ENCODE peak calls at places on chromosomes 16 and 17, in five cellular contexts. D is sigmoid colon, J is BJ, Y is HEK293T, X is caudate nucleus. G is an unnamed sample.

GRCh38 chr16:67517661-67518423 is 10.8 kb upstream of the RIPOR1 start:
- DNase-seq in X (no peak), Y (no peak), J (no peak), D (no peak), G (no peak)

GRCh38 chr16:50942143-50942542 is 200.3 kb downstream of the CYLD start:
- DNase-seq in X (no peak), Y (no peak), D (no peak), J (no peak), G (no peak)

GRCh38 chr17:77365584-77366186 is 224.9 kb downstream of the SEC14L1 start:
- DNase-seq in Y (no peak), X (no peak), J (no peak), D (peak; percentile 91), G (peak; percentile 56)

GRCh38 chr16:51276335-51276734 is 125.3 kb upstream of the SALL1 start:
- DNase-seq in J (no peak), X (no peak), Y (no peak), D (no peak), G (no peak)

GRCh38 chr16:84543931-84544776 is 39.7 kb upstream of the MEAK7 start:
- DNase-seq in J (no peak), X (peak; percentile 63), Y (no peak), D (no peak), G (peak; percentile 57)

GRCh38 chr17:17141860-17142552 is 64.1 kb downstream of the PLD6 start:
- DNase-seq in X (peak; percentile 57), Y (peak; percentile 86), J (no peak), D (peak; percentile 78), G (no peak)

GRCh38 chr16:23521965-23522364 is 11.7 kb upstream of the GGA2 start:
- DNase-seq in Y (no peak), X (no peak), J (no peak), D (no peak), G (no peak)

GRCh38 chr16:78560997-78561396 is 461.5 kb downstream of the WWOX start:
- DNase-seq in X (no peak), Y (no peak), D (no peak), J (no peak), G (no peak)

GRCh38 chr17:78164748-78165607 is 3.4 kb upstream of the SYNGR2 start:
- DNase-seq in X (no peak), D (no peak), J (no peak), Y (no peak), G (no peak)

GRCh38 chr16:4384497-4384896 is 12.8 kb downstream of the VASN start:
- DNase-seq in Y (no peak), D (no peak), X (no peak), J (no peak), G (no peak)

GRCh38 chr17:45440161-45440859 is 7.6 kb upstream of the ARHGAP27 start:
- DNase-seq in Y (no peak), J (no peak), D (peak; percentile 34), X (no peak), G (no peak)

GRCh38 chr16:85475233-85475632 is 137.9 kb upstream of the GSE1 start:
- DNase-seq in J (no peak), D (no peak), X (no peak), Y (no peak), G (no peak)

GRCh38 chr17:35766903-35767510 is 6.3 kb downstream of the C17orf50 start:
- DNase-seq in D (no peak), Y (no peak), J (no peak), X (no peak), G (no peak)

GRCh38 chr17:55570360-55570759 is 59.1 kb upstream of the SMIM36 start:
- DNase-seq in J (no peak), Y (no peak), D (no peak), X (no peak), G (no peak)

GRCh38 chr17:36592316-36592710 is 634 bp downstream of the DHRS11 start:
- DNase-seq in J (no peak), X (no peak), D (peak; percentile 67), Y (no peak), G (peak; percentile 57)

GRCh38 chr17:7408341-7408740 is 696 bp downstream of the NLGN2 start:
- DNase-seq in Y (no peak), D (no peak), J (no peak), X (no peak), G (no peak)

GRCh38 chr16:48126801-48127644 is 28.8 kb downstream of the ABCC12 start:
- DNase-seq in J (peak; percentile 92), Y (no peak), X (no peak), D (no peak), G (peak; percentile 39)

GRCh38 chr17:50133028-50133768 is 3.2 kb upstream of the SAMD14 start:
- DNase-seq in X (no peak), Y (no peak), J (no peak), D (no peak), G (no peak)

GRCh38 chr16:57534881-57535658 is 1.3 kb downstream of the CCDC102A start:
- DNase-seq in X (no peak), Y (peak; percentile 9), D (peak; percentile 64), J (no peak), G (no peak)

GRCh38 chr17:68387485-68387884 is 69.8 kb downstream of the WIPI1 start:
- DNase-seq in X (no peak), J (no peak), Y (no peak), D (peak; percentile 13), G (no peak)

GRCh38 chr17:30952645-30953393 is 18.0 kb upstream of the RNF135 start:
- DNase-seq in J (no peak), X (no peak), D (peak; percentile 26), Y (no peak), G (no peak)

GRCh38 chr16:62760398-62760797 is 724.2 kb upstream of the CDH8 start:
- DNase-seq in X (no peak), Y (no peak), J (no peak), D (no peak), G (peak; percentile 20)

GRCh38 chr17:69524854-69525253 is 110.4 kb downstream of the MAP2K6 start:
- DNase-seq in D (no peak), J (no peak), Y (no peak), X (no peak), G (no peak)

GRCh38 chr16:24815052-24815451 is 30.7 kb upstream of the SLC5A11 start:
- DNase-seq in D (no peak), Y (no peak), J (no peak), X (no peak), G (no peak)

GRCh38 chr16:89324056-89325010 is 106.8 kb downstream of the ZNF778 start:
- DNase-seq in Y (no peak), J (no peak), X (no peak), D (peak; percentile 60), G (no peak)

GRCh38 chr16:977096-977701 is 4.4 kb upstream of the SOX8 start:
- DNase-seq in D (peak; percentile 85), Y (no peak), J (no peak), X (peak; percentile 72), G (no peak)

GRCh38 chr17:77694391-77695363 is 263.8 kb upstream of the TNRC6C start:
- DNase-seq in X (no peak), J (no peak), Y (no peak), D (no peak), G (no peak)

GRCh38 chr16:27169511-27170071 is 33.7 kb upstream of the KDM8 start:
- DNase-seq in D (no peak), J (no peak), X (no peak), Y (no peak), G (peak; percentile 27)

GRCh38 chr17:16449121-16449570 is 33.8 kb downstream of the TRPV2 start:
- DNase-seq in D (no peak), X (no peak), Y (no peak), J (no peak), G (no peak)

GRCh38 chr17:40551874-40552768 is 13.2 kb downstream of the CCR7 start:
- DNase-seq in J (peak; percentile 97), D (peak; percentile 86), Y (no peak), X (no peak), G (no peak)

GRCh38 chr16:72739577-72739976 is 308.4 kb downstream of the ZFHX3 start:
- DNase-seq in Y (no peak), D (no peak), J (peak; percentile 75), X (no peak), G (no peak)

GRCh38 chr17:74037320-74037719 is 166.2 kb upstream of the RPL38 start:
- DNase-seq in J (no peak), D (no peak), X (no peak), Y (no peak), G (no peak)